ENCODE peak calls at places on chromosomes 7 and 10, in nine cellular contexts. W, I, O, A, F, U, P, V and J are unnamed samples.

GRCh38 chr7:28316489-28316888 is 95.8 kb upstream of the CREB5 start:
- DNase-seq in W (no peak), I (no peak), O (no peak), A (no peak), F (no peak), U (peak), P (no peak), V (no peak), J (no peak)

GRCh38 chr10:92847185-92847864 is 995 bp upstream of the EXOC6 start:
- DNase-seq in W (no peak), I (no peak), O (no peak), A (no peak), F (no peak), U (no peak), P (no peak), V (no peak), J (no peak)

GRCh38 chr7:127648986-127649385 is 3.0 kb upstream of the SND1 start:
- DNase-seq in W (no peak), I (no peak), O (no peak), A (no peak), F (no peak), U (no peak), P (no peak), V (no peak), J (no peak)

GRCh38 chr7:130394421-130395188 is 14.3 kb downstream of the CPA1 start:
- DNase-seq in W (no peak), I (no peak), O (no peak), A (no peak), F (no peak), U (no peak), P (no peak), V (no peak), J (peak)

GRCh38 chr10:25820496-25821415 is 113.3 kb upstream of the MYO3A start:
- DNase-seq in W (no peak), I (no peak), O (no peak), A (no peak), F (no peak), U (no peak), P (no peak), V (no peak), J (no peak)

GRCh38 chr10:129023057-129023456 is 444.0 kb upstream of the MGMT start:
- DNase-seq in W (peak), I (no peak), O (no peak), A (peak), F (no peak), U (peak), P (no peak), V (no peak), J (no peak)

GRCh38 chr10:118840071-118840775 is 85.5 kb upstream of the CACUL1 start:
- DNase-seq in W (no peak), I (no peak), O (no peak), A (no peak), F (no peak), U (no peak), P (no peak), V (no peak), J (peak)

GRCh38 chr7:34662058-34662457 is 4.0 kb downstream of the NPSR1 start:
- DNase-seq in W (no peak), I (no peak), O (no peak), A (no peak), F (no peak), U (no peak), P (no peak), V (no peak), J (no peak)

GRCh38 chr7:159126496-159127345 is 17.9 kb downstream of the VIPR2 start:
- DNase-seq in W (no peak), I (no peak), O (no peak), A (peak), F (no peak), U (no peak), P (no peak), V (no peak), J (no peak)

GRCh38 chr10:102151774-102152544 is at the start of gene NOLC1:
- DNase-seq in W (peak), I (peak), O (peak), A (peak), F (peak), U (peak), P (peak), V (peak), J (peak)
- TF ChIP-seq CTCF in W (no peak), I (no peak), O (no peak), A (no peak), F (no peak), U (no peak), P (no peak), V (no peak), J (no peak)

DNA sequence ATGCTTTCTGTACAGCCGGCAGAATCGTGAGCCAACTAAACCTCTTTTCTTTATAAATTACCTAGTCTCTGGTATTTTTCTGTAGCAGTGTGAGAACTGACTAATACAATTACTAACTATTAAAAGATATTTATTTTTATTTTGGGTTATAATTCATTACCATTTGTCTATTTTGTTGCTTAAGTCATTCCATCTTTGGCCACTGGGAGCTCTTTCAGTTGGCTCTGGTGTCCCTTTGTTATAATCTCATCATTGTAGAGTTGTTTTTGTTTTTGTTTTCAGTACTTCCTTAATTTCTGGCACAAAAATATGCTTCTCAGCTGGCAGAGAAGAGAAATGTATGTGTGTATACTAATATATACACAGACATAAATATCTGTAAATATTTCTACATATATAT is 807.9 kb upstream of the MBL2 start:
- DNase-seq in W (no peak), I (no peak), O (no peak), A (no peak), F (no peak), U (no peak), P (no peak), V (no peak), J (no peak)
- TF ChIP-seq CTCF in W (no peak), I (no peak), O (no peak), A (no peak), F (peak), U (no peak), P (no peak), V (no peak), J (no peak)

DNA sequence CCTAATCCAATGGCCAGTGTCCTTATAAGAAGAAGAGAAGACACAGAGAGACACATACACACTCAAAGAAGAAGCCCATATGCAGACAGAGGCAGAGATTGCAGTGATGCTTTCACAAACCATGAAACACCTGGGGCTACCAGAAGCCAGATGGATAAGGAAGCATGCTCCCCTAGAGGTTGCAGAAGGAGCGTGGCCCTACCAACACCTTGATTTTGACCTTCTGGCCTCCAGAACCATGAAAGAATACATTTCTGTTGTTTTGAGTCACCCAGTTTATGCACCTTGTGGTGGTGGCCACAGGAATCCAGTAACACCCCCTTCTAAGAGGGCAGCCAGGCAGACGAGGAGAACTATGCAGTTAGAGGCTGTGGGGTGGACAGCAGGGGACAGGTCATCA is 43.5 kb downstream of the AOC1 start:
- DNase-seq in W (no peak), I (no peak), O (no peak), A (no peak), F (no peak), U (no peak), P (peak), V (no peak), J (no peak)
- TF ChIP-seq CTCF in W (no peak), I (no peak), O (no peak), A (no peak), F (no peak), U (no peak), P (peak), V (no peak), J (no peak)

GRCh38 chr10:50417906-50418697 is 166.8 kb upstream of the ASAH2 start:
- DNase-seq in W (peak), I (peak), O (peak), A (peak), F (peak), U (peak), P (peak), V (peak), J (peak)
- TF ChIP-seq CTCF in W (no peak), I (no peak), O (no peak), A (peak), F (no peak), U (no peak), P (peak), V (peak), J (no peak)

GRCh38 chr7:37545619-37546356 is 97.1 kb upstream of the ELMO1 start:
- DNase-seq in W (no peak), I (no peak), O (no peak), A (no peak), F (no peak), U (no peak), P (no peak), V (no peak), J (no peak)
- TF ChIP-seq CTCF in W (no peak), I (no peak), O (no peak), A (no peak), F (no peak), U (no peak), P (no peak), V (no peak), J (no peak)

DNA sequence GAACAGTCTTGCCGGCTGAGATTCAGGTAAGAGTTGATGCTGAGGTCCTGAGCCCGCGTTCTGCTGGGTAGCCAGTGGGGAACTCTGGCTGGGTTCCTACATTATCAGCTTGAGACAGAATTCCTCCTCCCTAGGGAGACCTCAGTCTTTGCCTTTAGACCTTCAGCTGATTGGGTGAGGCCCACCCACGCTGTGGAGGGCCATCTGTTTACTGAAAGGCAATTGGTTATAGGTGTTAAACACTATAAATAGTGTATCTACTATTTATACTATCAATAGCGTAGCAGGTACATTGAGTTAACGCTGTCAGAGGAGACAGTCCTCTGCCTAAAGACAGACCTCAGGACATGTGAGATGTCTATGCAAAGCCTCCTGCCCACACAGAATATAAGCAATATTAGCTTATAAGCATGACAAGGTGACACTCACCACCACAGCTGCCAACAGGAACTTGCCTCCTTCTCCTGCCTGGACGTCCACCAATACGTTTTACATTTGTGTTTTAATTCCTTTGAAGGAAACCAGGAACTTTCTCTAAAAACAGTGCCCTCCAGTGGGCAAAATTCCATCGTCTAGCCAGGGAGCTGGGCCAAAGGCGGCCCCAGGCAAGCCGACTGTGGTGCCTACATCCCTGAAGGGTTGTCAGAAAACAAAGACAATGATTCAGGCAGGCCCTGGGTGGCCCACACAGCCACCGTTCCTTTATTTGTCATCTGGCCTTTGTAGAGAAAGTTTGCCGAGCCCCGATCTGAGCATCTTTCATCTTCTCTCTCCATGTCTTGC is 58.8 kb downstream of the INSIG1 start:
- DNase-seq in W (peak), I (peak), O (no peak), A (no peak), F (peak), U (no peak), P (no peak), V (no peak), J (no peak)
- TF ChIP-seq CTCF in W (peak), I (peak), O (peak), A (peak), F (peak), U (no peak), P (peak), V (peak), J (peak)

DNA sequence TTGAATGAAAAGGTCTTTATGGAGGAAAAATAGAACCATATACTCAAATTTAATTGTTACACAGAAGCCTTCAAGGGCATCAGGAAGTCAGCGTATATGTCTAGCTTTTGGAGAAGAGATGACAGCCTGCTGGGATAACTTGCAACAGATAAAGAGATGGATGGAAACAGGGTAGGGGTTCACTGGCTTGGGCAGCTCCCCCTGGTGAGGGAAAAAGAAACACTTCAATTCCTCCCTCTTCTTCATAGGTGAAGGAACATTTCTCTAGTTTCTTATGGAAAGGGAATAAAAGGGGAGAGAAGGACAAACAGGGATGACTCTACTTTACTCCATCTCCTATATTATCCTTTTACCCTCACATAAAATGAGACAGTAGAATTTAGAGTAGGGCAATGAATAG is 635.7 kb downstream of the PHTF2 start:
- DNase-seq in W (no peak), I (no peak), O (no peak), A (no peak), F (no peak), U (no peak), P (no peak), V (no peak), J (no peak)
- TF ChIP-seq CTCF in W (no peak), I (no peak), O (peak), A (peak), F (peak), U (no peak), P (peak), V (no peak), J (no peak)

GRCh38 chr10:55668326-55668922 is 692.6 kb downstream of the ZWINT start:
- DNase-seq in W (peak), I (no peak), O (no peak), A (no peak), F (no peak), U (no peak), P (peak), V (peak), J (no peak)
- TF ChIP-seq CTCF in W (no peak), I (peak), O (peak), A (no peak), F (peak), U (no peak), P (peak), V (peak), J (no peak)

GRCh38 chr7:128733278-128733645 is 5.9 kb upstream of the CALU start:
- DNase-seq in W (no peak), I (no peak), O (no peak), A (no peak), F (no peak), U (no peak), P (no peak), V (no peak), J (no peak)

GRCh38 chr7:128735433-128735832 is 3.7 kb upstream of the CALU start:
- DNase-seq in W (no peak), I (no peak), O (no peak), A (no peak), F (no peak), U (no peak), P (no peak), V (no peak), J (no peak)

GRCh38 chr7:128731184-128731583 is 8.0 kb upstream of the CALU start:
- DNase-seq in W (no peak), I (no peak), O (no peak), A (no peak), F (no peak), U (no peak), P (no peak), V (no peak), J (no peak)

GRCh38 chr7:128734777-128735342 is 4.3 kb upstream of the CALU start:
- DNase-seq in W (no peak), I (no peak), O (no peak), A (no peak), F (no peak), U (no peak), P (no peak), V (no peak), J (no peak)

DNA sequence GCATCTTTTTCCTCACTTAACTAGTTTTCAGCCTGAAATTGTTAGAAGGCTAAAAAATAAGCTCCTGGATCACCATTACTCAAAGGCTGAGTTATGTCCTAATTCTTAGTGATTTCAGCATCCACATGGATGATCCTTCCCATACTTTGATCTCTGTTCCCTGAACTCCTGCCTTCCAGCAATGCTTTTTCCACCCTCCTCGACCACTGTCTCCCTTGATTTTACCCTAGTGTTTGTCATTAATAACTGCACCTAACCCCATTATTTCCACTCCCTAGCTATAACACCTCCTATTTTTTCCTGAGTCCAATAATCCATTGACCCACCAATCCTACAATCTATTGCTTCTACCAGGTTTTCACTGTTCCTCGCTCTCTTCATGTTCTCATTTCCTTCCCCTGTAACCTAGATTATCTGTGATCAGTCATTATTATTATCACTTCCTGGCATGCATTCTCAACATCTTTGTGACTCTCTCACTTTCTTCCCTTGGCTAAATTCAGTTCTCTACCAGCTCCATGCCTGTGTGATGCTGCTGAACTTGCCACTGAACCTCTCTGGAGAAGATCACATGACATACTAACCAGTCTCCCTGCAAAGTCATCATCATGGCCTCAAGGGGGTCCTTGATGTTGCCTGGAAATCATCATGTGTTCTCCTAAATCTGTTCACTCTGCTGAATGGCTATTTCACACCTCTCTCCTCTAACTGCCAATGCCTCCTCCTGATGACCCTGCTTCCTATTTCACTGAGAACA is 6.5 kb upstream of the CALU start:
- DNase-seq in W (no peak), I (no peak), O (no peak), A (no peak), F (no peak), U (no peak), P (no peak), V (no peak), J (no peak)
- TF ChIP-seq CTCF in W (no peak), I (no peak), O (no peak), A (no peak), F (no peak), U (no peak), P (no peak), V (no peak), J (no peak)